ENCODE peak calls at places on chromosomes 4 and X, in four cellular contexts. M is left kidney, W is ACHN, U is tibial artery. L is an unnamed sample.
A peak's percentile ranks its signal among the peaks of the same experiment; 100 is the strongest.

GRCh38 chr4:187070158-187070557 is 346.5 kb upstream of the FAT1 start:
- DNase-seq in M (no peak), U (no peak), W (no peak), L (no peak)

GRCh38 chr4:81870275-81870674 is 398.6 kb upstream of the RASGEF1B start:
- DNase-seq in M (no peak), U (no peak), W (no peak), L (no peak)

GRCh38 chrX:130060122-130061069 is 49.9 kb downstream of the ELF4 start:
- DNase-seq in M (peak; percentile 88), U (peak; percentile 64), W (peak; percentile 61), L (peak; percentile 28)

GRCh38 chr4:30537462-30537861 is 182.7 kb upstream of the PCDH7 start:
- DNase-seq in W (peak; percentile 72), M (no peak), U (no peak), L (no peak)

GRCh38 chr4:154908168-154908567 is 127.1 kb downstream of the RBM46 start:
- DNase-seq in U (no peak), M (no peak), W (peak; percentile 4), L (no peak)

GRCh38 chr4:113996599-113997177 is 17.2 kb upstream of the ARSJ start:
- DNase-seq in M (no peak), U (no peak), W (no peak), L (no peak)

GRCh38 chr4:27720010-27720766 is 859.5 kb downstream of the STIM2 start:
- DNase-seq in W (no peak), U (no peak), M (no peak), L (no peak)

GRCh38 chr4:80913381-80913780 is 117.1 kb upstream of the BMP3 start:
- DNase-seq in M (no peak), W (no peak), U (no peak), L (peak; percentile 32)

GRCh38 chr4:183182873-183183725 is 84.0 kb downstream of the WWC2 start:
- DNase-seq in W (peak; percentile 50), U (peak; percentile 45), M (peak; percentile 93), L (peak; percentile 90)

GRCh38 chrX:1389993-1390285 is 2.0 kb downstream of the SLC25A6 start:
- DNase-seq in U (no peak), M (no peak), W (no peak), L (no peak)

GRCh38 chr4:186105721-186106335 is 1.3 kb downstream of the FAM149A start:
- DNase-seq in M (peak; percentile 42), U (no peak), W (peak; percentile 24), L (no peak)

GRCh38 chr4:146883070-146883469 is 62.6 kb downstream of the TTC29 start:
- DNase-seq in U (no peak), W (no peak), M (no peak), L (no peak)

GRCh38 chrX:136816970-136817369 is 36.2 kb upstream of the ARHGEF6 start:
- DNase-seq in W (no peak), M (no peak), U (no peak), L (no peak)

GRCh38 chr4:113212613-113213012 is 163.2 kb downstream of the ANK2 start:
- DNase-seq in U (no peak), W (no peak), M (no peak), L (no peak)

GRCh38 chr4:107213410-107213809 is 177.3 kb upstream of the DKK2 start:
- DNase-seq in W (no peak), M (no peak), U (no peak), L (no peak)

GRCh38 chrX:134671207-134671750 is 13.0 kb upstream of the PLAC1 start:
- DNase-seq in U (no peak), M (no peak), W (no peak), L (peak; percentile 20)

GRCh38 chrX:133550665-133551064 is 135.4 kb upstream of the GPC4 start:
- DNase-seq in U (no peak), W (no peak), M (no peak), L (no peak)

GRCh38 chr4:156933633-156934258 is 37.9 kb downstream of the PDGFC start:
- DNase-seq in M (no peak), U (no peak), W (peak; percentile 75), L (no peak)

GRCh38 chrX:134782796-134783195 is 124.5 kb upstream of the PLAC1 start:
- DNase-seq in U (no peak), M (peak; percentile 55), W (peak; percentile 35), L (peak; percentile 40)

GRCh38 chr4:153318696-153319320 is 25.7 kb upstream of the MND1 start:
- DNase-seq in M (peak; percentile 81), W (peak; percentile 55), U (no peak), L (peak; percentile 58)

GRCh38 chr4:169582706-169583105 is 29.7 kb downstream of the NEK1 start:
- DNase-seq in M (no peak), U (no peak), W (no peak), L (no peak)

GRCh38 chr4:105596676-105597075 is 44.3 kb downstream of the ARHGEF38 start:
- DNase-seq in W (no peak), U (no peak), M (no peak), L (no peak)

GRCh38 chr4:145881991-145882390 is 56.6 kb downstream of the ZNF827 start:
- DNase-seq in M (peak; percentile 85), W (no peak), U (no peak), L (no peak)

GRCh38 chr4:28075557-28075956 is 1214.9 kb downstream of the STIM2 start:
- DNase-seq in M (no peak), W (no peak), U (no peak), L (no peak)

GRCh38 chrX:150306002-150306401 is 57.1 kb upstream of the MAMLD1 start:
- DNase-seq in U (no peak), W (no peak), M (no peak), L (no peak)

GRCh38 chr4:2417765-2418651 is at the start of gene ZFYVE28:
- DNase-seq in U (no peak), W (peak; percentile 16), M (peak; percentile 40), L (no peak)

GRCh38 chr4:167114416-167114971 is 119.8 kb downstream of the SPOCK3 start:
- DNase-seq in M (no peak), U (no peak), W (no peak), L (no peak)